ENCODE peak calls at places on chromosomes 5 and 9, in four cellular contexts. Q is cardiac muscle cell, F is heart left ventricle, X is HepG2. J is an unnamed sample.

GRCh38 chr9:35272989-35273388 is 111.2 kb downstream of the UNC13B start:
- DNase-seq in Q (no peak), F (no peak), X (no peak), J (no peak)

GRCh38 chr5:139650689-139651501 is 2.7 kb downstream of the CXXC5 start:
- DNase-seq in Q (peak; percentile 85), F (peak; percentile 79), X (peak; percentile 87), J (peak; percentile 88)

GRCh38 chr9:68951879-68952659 is 61.8 kb downstream of the PRKACG start:
- DNase-seq in Q (no peak), F (no peak), X (no peak), J (no peak)

GRCh38 chr5:175103746-175104145 is 340.2 kb downstream of the DRD1 start:
- DNase-seq in Q (no peak), F (no peak), X (no peak), J (no peak)

GRCh38 chr9:130946778-130947617 is 8.0 kb upstream of the FIBCD1 start:
- DNase-seq in Q (no peak), F (no peak), X (no peak), J (peak; percentile 64)

GRCh38 chr5:6634327-6634713 is 1.1 kb downstream of the SRD5A1 start:
- DNase-seq in Q (no peak), F (no peak), X (no peak), J (no peak)

GRCh38 chr5:37837101-37838032 is 2.5 kb downstream of the GDNF start:
- DNase-seq in Q (peak; percentile 79), F (peak; percentile 59), X (no peak), J (peak; percentile 88)

GRCh38 chr5:60805470-60805869 is 38.6 kb downstream of the ELOVL7 start:
- DNase-seq in Q (no peak), F (no peak), X (no peak), J (no peak)

GRCh38 chr5:123367739-123368138 is 55.5 kb downstream of the CEP120 start:
- DNase-seq in Q (peak; percentile 31), F (no peak), X (no peak), J (peak; percentile 19)

GRCh38 chr9:27176971-27177370 is 67.9 kb downstream of the TEK start:
- DNase-seq in Q (no peak), F (no peak), X (no peak), J (no peak)

GRCh38 chr9:36441966-36442365 is 41.9 kb upstream of the RNF38 start:
- DNase-seq in Q (no peak), F (no peak), X (no peak), J (no peak)

GRCh38 chr9:35729700-35730485 is 2.1 kb downstream of the TLN1 start:
- DNase-seq in Q (peak; percentile 56), F (peak; percentile 65), X (peak; percentile 41), J (peak; percentile 67)

GRCh38 chr9:120876842-120877240 is at the start of gene PHF19:
- DNase-seq in Q (no peak), F (no peak), X (peak; percentile 23), J (no peak)

GRCh38 chr5:5700549-5700948 is 278.1 kb downstream of the ICE1 start:
- DNase-seq in Q (no peak), F (no peak), X (no peak), J (no peak)

GRCh38 chr5:57817001-57817453 is 334.4 kb upstream of the ACTBL2 start:
- DNase-seq in Q (peak; percentile 23), F (no peak), X (no peak), J (peak; percentile 34)

GRCh38 chr5:141777130-141777529 is 95.1 kb upstream of the ARAP3 start:
- DNase-seq in Q (no peak), F (no peak), X (no peak), J (no peak)

GRCh38 chr9:95497772-95498171 is 19.0 kb downstream of the PTCH1 start:
- DNase-seq in Q (no peak), F (no peak), X (no peak), J (peak; percentile 62)

GRCh38 chr5:118726891-118727290 is 261.5 kb downstream of the DTWD2 start:
- DNase-seq in Q (peak; percentile 52), F (no peak), X (no peak), J (no peak)

GRCh38 chr9:129574911-129575574 is 45.9 kb downstream of the C9orf50 start:
- DNase-seq in Q (no peak), F (no peak), X (no peak), J (no peak)

GRCh38 chr9:137445275-137445807 is 4.2 kb upstream of the ENTPD8 start:
- DNase-seq in Q (peak; percentile 74), F (peak; percentile 70), X (peak; percentile 57), J (peak; percentile 88)

GRCh38 chr9:7936201-7936600 is 136.6 kb upstream of the DMAC1 start:
- DNase-seq in Q (no peak), F (no peak), X (no peak), J (no peak)

GRCh38 chr9:128636024-128636390 is 20.6 kb downstream of the DYNC2I2 start:
- DNase-seq in Q (peak; percentile 58), F (peak; percentile 68), X (peak; percentile 81), J (peak; percentile 77)

GRCh38 chr9:133597316-133597957 is 11.8 kb downstream of the FAM163B start:
- DNase-seq in Q (no peak), F (no peak), X (no peak), J (no peak)

GRCh38 chr5:78587081-78587774 is 61.3 kb downstream of the LHFPL2 start:
- DNase-seq in Q (no peak), F (no peak), X (no peak), J (no peak)

GRCh38 chr5:98927242-98927987 is 1.4 kb downstream of the CHD1 start:
- DNase-seq in Q (peak; percentile 55), F (peak; percentile 61), X (no peak), J (peak; percentile 67)

GRCh38 chr5:107274576-107274975 is 396.2 kb downstream of the EFNA5 start:
- DNase-seq in Q (no peak), F (no peak), X (no peak), J (no peak)

GRCh38 chr5:110815916-110816605 is 77.3 kb downstream of the SLC25A46 start:
- DNase-seq in Q (no peak), F (no peak), X (no peak), J (no peak)

GRCh38 chr9:30075022-30075421 is 2309.4 kb upstream of the ACO1 start:
- DNase-seq in Q (no peak), F (no peak), X (no peak), J (no peak)

GRCh38 chr5:121691478-121691877 is 160.2 kb upstream of the FTMT start:
- DNase-seq in Q (peak; percentile 60), F (no peak), X (peak; percentile 39), J (peak; percentile 75)

GRCh38 chr9:122190597-122191381 is 31.1 kb downstream of the MORN5 start:
- DNase-seq in Q (no peak), F (no peak), X (peak; percentile 52), J (no peak)

GRCh38 chr5:24363789-24364534 is 280.8 kb downstream of the CDH10 start:
- DNase-seq in Q (no peak), F (no peak), X (no peak), J (no peak)

GRCh38 chr9:23819403-23819802 is 6.6 kb downstream of the ELAVL2 start:
- DNase-seq in Q (no peak), F (no peak), X (no peak), J (no peak)

GRCh38 chr9:23812673-23813072 is 13.4 kb downstream of the ELAVL2 start:
- DNase-seq in Q (no peak), F (no peak), X (no peak), J (no peak)

GRCh38 chr9:23811633-23812032 is 14.4 kb downstream of the ELAVL2 start:
- DNase-seq in Q (no peak), F (no peak), X (no peak), J (no peak)

DNA sequence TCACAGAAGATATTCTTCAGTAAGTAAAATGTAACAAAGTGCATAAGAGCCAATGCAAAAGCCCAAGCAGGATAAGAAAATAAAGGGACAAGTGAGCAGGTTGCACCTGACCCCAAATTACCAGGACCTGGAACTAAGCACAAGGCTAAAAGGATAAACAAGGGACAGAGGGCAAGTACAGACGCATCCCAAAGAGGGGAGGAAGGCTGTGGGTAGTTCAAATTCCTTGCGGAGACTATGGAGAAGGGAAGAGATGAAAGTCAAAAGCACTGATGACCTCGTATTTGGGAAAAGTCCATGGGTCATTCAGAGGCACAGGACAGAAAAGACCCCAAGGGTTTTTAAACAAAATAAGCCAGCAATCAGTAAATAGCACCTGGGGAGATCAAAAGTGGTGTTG is 11.8 kb downstream of the ELAVL2 start:
- DNase-seq in Q (no peak), F (no peak), X (no peak), J (no peak)
- H3K27ac ChIP-seq in Q (no peak overlapping the region), F (no peak overlapping the region), X (no peak overlapping the region), J (no peak overlapping the region)

DNA sequence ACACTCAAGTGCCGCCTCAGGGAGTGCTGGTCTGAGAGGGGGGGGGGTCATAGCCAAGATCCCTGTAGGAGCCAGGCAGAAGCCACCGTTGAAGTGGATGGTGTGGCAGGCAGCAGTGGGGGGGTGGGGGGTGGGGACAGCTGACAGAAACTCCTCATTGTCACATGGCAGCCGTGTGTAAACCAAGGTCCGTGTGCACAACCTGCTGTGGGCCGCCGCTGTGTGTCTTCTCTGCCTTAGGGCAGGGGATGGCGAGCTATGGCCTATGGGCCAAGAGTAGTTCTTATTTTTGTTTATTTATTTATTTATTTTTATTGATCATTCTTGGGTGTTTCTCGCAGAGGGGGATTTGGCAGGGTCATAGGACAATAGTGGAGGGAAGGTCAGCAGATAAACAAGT is 13.4 kb downstream of the SQSTM1 start:
- DNase-seq in Q (no peak), F (no peak), X (no peak), J (no peak)
- H3K36me3 ChIP-seq in Q (peaks cover 51% of the 10 kb centered on the region), F (no peaks in the 10 kb centered on the region), X (peaks cover 36% of the 10 kb centered on the region), J (peaks cover 10% of the 10 kb centered on the region)

GRCh38 chr5:132096904-132097303 is 23.3 kb downstream of the CSF2 start:
- DNase-seq in Q (no peak), F (no peak), X (no peak), J (no peak)
- H3K27ac ChIP-seq in Q (no peak overlapping the region), F (no peak overlapping the region), X (no peak overlapping the region), J (no peak overlapping the region)

GRCh38 chr9:86578722-86579121 is 224.5 kb upstream of the TUT7 start:
- DNase-seq in Q (no peak), F (no peak), X (no peak), J (no peak)

GRCh38 chr9:86575137-86575536 is 220.9 kb upstream of the TUT7 start:
- DNase-seq in Q (no peak), F (no peak), X (no peak), J (no peak)

GRCh38 chr9:86575825-86576488 is 221.7 kb upstream of the TUT7 start:
- DNase-seq in Q (no peak), F (peak; percentile 75), X (no peak), J (no peak)

GRCh38 chr9:86580688-86581087 is 226.5 kb upstream of the TUT7 start:
- DNase-seq in Q (no peak), F (no peak), X (no peak), J (no peak)

DNA sequence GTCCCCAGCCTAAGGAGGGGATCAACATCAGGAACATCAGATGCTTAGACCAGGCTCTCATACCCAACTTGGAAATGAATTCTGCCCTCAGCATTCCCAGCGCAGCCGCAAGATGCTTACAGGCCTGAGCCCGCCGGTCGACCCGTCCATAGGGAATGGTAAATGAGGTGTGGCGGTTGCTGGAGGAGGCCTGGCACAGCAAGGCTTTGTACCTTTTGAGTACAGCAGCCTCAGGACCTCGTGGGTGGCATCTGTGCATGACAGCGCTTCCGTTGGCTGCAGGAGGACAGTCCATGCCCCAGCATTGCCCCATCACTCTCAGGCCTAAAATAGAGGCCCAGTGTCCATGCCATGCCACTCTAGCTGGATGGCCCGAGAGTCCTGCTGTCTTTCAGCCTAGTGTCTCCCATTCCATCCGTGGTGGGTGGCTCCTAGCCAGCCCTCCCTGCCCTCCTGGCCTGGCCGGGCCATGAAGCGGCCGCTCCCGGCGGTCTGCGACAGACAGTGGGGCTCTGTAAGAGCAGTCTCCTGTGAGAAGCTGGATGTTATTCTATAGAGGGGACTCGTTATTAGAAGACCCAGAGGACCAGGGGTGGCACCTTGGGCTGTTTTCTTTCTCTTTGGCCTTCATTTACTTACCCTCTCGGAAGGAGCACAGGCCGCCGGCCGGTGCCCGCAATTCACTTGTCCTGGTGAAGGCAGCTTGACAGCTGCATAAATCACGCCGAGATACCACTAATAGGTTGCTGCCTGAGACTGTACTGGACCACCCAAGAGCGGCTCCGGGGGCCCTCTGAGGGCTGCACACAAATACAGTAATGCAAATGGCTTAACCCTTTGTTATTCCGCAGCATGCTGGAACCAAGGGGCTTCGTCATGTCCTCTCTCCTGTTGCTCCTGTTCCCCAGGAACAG is 223.5 kb upstream of the TUT7 start:
- DNase-seq in Q (peak; percentile 75), F (no peak), X (no peak), J (no peak)
- H3K36me3 ChIP-seq in Q (no peaks in the 10 kb centered on the region), F (no peaks in the 10 kb centered on the region), X (no peaks in the 10 kb centered on the region), J (no peaks in the 10 kb centered on the region)

J was measured in hepatocyte.